ENCODE peak calls at places on chromosome 11, in four cellular contexts. S is K562, C is HepG2, H is GM12878. I is an unnamed sample.

GRCh38 chr11:85628771-85629341 is 463 bp downstream of the TMEM126B start:
- DNase-seq in S (no peak), C (peak), H (no peak), I (no peak)

GRCh38 chr11:130213979-130214281 is 54.3 kb downstream of the ST14 start:
- DNase-seq in S (no peak), C (no peak), H (no peak), I (no peak)

GRCh38 chr11:6621711-6622211 is 2.5 kb upstream of the TPP1 start:
- DNase-seq in S (no peak), C (no peak), H (no peak), I (no peak)

GRCh38 chr11:125105921-125106320 is 5.5 kb downstream of the TMEM218 start:
- DNase-seq in S (no peak), C (no peak), H (no peak), I (no peak)

GRCh38 chr11:14584595-14584994 is 59.0 kb upstream of the PDE3B start:
- DNase-seq in S (no peak), C (peak), H (no peak), I (no peak)

GRCh38 chr11:118241191-118242098 is 10.7 kb downstream of the MPZL3 start:
- DNase-seq in S (peak), C (peak), H (no peak), I (no peak)

GRCh38 chr11:34343153-34343552 is 14.7 kb downstream of the ABTB2 start:
- DNase-seq in S (no peak), C (no peak), H (no peak), I (no peak)

GRCh38 chr11:69439127-69439526 is 42.3 kb upstream of the LINC01488 start:
- DNase-seq in S (no peak), C (no peak), H (no peak), I (no peak)

GRCh38 chr11:12864316-12865156 is 144.6 kb upstream of the RASSF10 start:
- DNase-seq in S (peak), C (no peak), H (no peak), I (no peak)

GRCh38 chr11:3227568-3228444 is 4.4 kb downstream of the MRGPRE start:
- DNase-seq in S (no peak), C (no peak), H (no peak), I (no peak)

GRCh38 chr11:111736621-111737055 is 29.6 kb downstream of the PPP2R1B start:
- DNase-seq in S (no peak), C (no peak), H (no peak), I (no peak)

GRCh38 chr11:116052603-116053537 is 548.7 kb upstream of the CADM1 start:
- DNase-seq in S (no peak), C (no peak), H (no peak), I (no peak)

DNA sequence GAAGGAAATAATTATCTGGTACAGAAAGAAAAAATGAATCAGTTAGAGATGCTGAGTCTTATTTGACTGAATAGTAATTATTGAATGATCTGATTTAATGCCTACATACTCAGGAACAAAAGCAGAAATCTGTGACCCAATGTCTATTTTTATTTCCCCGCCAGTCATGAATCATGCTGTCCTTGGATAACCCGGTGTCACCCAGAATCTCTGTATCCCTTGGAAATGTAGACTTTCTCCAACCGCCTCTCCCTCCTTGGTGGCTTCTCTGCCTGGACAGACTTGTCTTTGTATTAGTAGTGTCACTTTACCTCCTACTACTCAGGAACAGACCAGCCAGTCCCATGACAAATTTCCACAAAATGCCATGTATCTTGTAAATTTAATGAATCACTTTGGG is 173.3 kb upstream of the PDGFD start:
- DNase-seq in S (no peak), C (no peak), H (no peak), I (no peak)
- TF ChIP-seq RAD21 in S (no peak), C (no peak), H (no peak), I (no peak)

GRCh38 chr11:122306776-122307479 is 190.9 kb upstream of the BLID start:
- DNase-seq in S (no peak), C (no peak), H (no peak), I (no peak)

GRCh38 chr11:122308286-122308685 is 192.3 kb upstream of the BLID start:
- DNase-seq in S (no peak), C (no peak), H (no peak), I (no peak)

GRCh38 chr11:122307480-122308085 is 191.6 kb upstream of the BLID start:
- DNase-seq in S (no peak), C (no peak), H (no peak), I (no peak)

GRCh38 chr11:122310701-122311100 is 194.7 kb upstream of the BLID start:
- DNase-seq in S (no peak), C (no peak), H (no peak), I (no peak)

DNA sequence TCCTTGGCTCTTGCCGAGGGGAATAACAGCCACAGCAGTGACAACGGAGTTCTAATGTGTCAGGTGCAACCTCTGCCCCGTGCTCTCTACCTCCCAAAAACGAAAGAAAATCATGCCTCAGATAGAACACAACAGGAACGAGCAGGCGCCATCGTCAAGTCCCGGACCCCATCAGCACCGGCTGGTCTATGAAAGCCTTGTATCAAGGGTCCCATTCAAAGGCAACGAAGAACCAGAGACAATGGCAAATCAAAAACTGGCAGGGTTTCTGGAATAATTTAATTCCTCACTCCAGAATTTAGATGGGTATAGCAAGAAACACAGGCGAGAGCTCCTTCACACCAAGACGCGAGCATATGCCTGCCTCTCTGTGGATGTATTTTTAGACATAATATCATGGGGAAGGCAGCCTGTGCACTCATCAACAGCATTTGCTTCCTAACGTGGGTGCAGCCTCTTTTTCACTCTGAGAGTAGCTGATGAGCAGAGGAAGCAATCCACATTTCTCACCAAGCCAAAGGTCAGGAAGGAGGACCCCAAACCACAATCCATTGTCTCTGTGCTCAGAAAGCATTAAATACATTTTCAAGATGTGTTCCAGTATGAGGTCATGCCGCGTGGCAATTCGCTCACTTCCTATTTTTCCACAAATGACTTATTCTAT is 193.4 kb upstream of the BLID start:
- DNase-seq in S (no peak), C (no peak), H (no peak), I (no peak)
- TF ChIP-seq BHLHE40 in S (no peak), C (no peak), H (no peak), I (no peak)

DNA sequence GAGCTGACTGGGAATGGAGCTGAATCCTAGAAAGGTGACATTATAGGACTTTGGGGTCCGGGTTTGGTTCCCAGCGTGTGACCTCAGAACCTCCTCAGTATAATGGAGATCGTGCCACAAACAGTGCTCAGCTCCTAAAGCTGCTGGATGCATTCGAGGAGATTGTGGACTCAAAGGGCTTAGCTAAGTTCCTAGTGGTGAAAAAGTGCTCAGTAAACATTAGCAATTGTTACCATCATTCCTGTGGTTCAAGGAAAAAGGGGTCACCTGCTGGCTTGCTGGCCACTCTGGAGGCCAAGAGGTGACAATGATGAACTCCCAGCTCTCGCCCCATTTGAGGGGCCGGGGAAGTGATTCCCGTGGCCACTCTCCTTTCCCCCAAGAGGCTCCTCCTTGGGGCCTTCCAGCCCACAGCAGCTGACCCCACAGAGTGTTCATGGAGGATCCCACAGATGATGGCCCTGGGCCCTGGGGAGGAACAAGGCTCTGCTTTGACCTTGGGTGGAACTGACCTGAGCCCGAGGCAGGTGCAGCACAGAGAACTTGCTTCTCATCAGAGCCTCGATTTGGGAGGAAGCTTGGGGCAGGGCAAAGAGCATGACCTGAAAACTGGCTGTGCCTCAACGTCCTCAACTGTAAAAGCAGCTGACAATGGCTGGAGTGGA is 40.1 kb downstream of the TRIM29 start:
- DNase-seq in S (no peak), C (no peak), H (no peak), I (no peak)
- TF ChIP-seq ESRRA in S (no peak), C (no peak), H (no peak), I (no peak)

DNA sequence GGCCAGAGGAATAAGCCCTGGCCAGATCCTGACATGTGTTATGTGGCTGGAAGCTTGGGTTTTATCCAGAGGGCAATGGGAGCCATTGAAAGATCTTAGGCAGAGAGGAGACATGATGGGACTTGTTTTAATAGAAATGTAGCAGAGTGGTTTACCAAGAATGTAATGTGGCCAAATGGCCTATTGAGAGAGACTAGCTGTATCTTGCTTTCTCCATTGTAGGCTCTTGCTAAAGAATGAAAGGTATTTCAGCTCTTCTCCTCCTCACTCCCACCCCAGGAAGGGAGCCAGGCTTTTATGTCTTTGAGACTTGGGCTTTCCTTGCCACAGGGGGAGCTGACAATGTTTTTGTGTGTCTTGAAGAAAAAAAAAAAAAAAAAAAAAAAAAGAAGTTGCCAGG is 82.3 kb downstream of the TRIM29 start:
- DNase-seq in S (no peak), C (no peak), H (no peak), I (no peak)
- TF ChIP-seq RAD21 in S (no peak), C (no peak), H (no peak), I (no peak)

I was measured in A549.